ENCODE peak calls at places on chromosomes 6 and 20, in five cellular contexts. C, D, E, I and Q are unnamed samples.

GRCh38 chr6:84777888-84778287 is 13.5 kb upstream of the TBX18 start:
- DNase-seq in D (no peak), C (no peak), I (no peak), E (no peak), Q (no peak)

GRCh38 chr20:59033616-59034165 is 1.6 kb upstream of the ATP5F1E start:
- DNase-seq in C (no peak), I (no peak), D (no peak), E (no peak), Q (no peak)

GRCh38 chr6:81228912-81229540 is 523.5 kb downstream of the TENT5A start:
- DNase-seq in C (no peak), I (no peak), E (peak; percentile 62), D (no peak), Q (no peak)

GRCh38 chr20:64101731-64102621 is 5.4 kb downstream of the NPBWR2 start:
- DNase-seq in E (no peak), C (peak; percentile 33), D (no peak), I (no peak), Q (peak; percentile 76)

GRCh38 chr20:60804918-60805631 is 447.0 kb upstream of the CDH4 start:
- DNase-seq in I (no peak), C (no peak), E (no peak), D (no peak), Q (no peak)

GRCh38 chr6:33314943-33315752 is 1.3 kb upstream of the TAPBP start:
- DNase-seq in D (peak; percentile 54), C (peak; percentile 54), E (no peak), I (peak; percentile 58), Q (peak; percentile 82)

GRCh38 chr20:25319241-25320034 is 71.2 kb downstream of the ABHD12 start:
- DNase-seq in E (no peak), C (no peak), I (no peak), D (peak; percentile 3), Q (no peak)

GRCh38 chr6:154232013-154232920 is 124.3 kb downstream of the IPCEF1 start:
- DNase-seq in D (no peak), E (no peak), I (no peak), C (no peak), Q (no peak)

GRCh38 chr20:14775778-14776177 is 438.4 kb upstream of the FLRT3 start:
- DNase-seq in C (no peak), I (peak; percentile 26), E (no peak), D (no peak), Q (no peak)

GRCh38 chr20:57450419-57450818 is 59.2 kb downstream of the RBM38 start:
- DNase-seq in I (no peak), D (peak; percentile 36), E (no peak), C (peak; percentile 56), Q (peak; percentile 55)

GRCh38 chr6:118705799-118706481 is 54.5 kb upstream of the CEP85L start:
- DNase-seq in E (no peak), I (peak; percentile 28), C (no peak), D (no peak), Q (no peak)

GRCh38 chr6:160217073-160217472 is 41.5 kb downstream of the SLC22A2 start:
- DNase-seq in C (no peak), D (peak; percentile 27), E (no peak), I (no peak), Q (no peak)

GRCh38 chr6:11189865-11190624 is 42.4 kb downstream of the NEDD9 start:
- DNase-seq in E (no peak), C (no peak), I (no peak), D (no peak), Q (no peak)

GRCh38 chr6:78701407-78701806 is 165.9 kb upstream of the IRAK1BP1 start:
- DNase-seq in C (no peak), D (no peak), E (peak; percentile 6), I (no peak), Q (no peak)

GRCh38 chr6:26055670-26056582 is 31.3 kb upstream of the HFE start:
- DNase-seq in C (peak; percentile 88), D (peak; percentile 88), I (peak; percentile 91), E (peak; percentile 61), Q (peak; percentile 89)

GRCh38 chr6:906920-907319 is 214.0 kb upstream of the EXOC2 start:
- DNase-seq in E (no peak), C (no peak), D (no peak), I (no peak), Q (no peak)

GRCh38 chr6:47360388-47360787 is 50.7 kb upstream of the TNFRSF21 start:
- DNase-seq in I (no peak), E (no peak), C (no peak), D (no peak), Q (no peak)

GRCh38 chr20:48708116-48708515 is 119.7 kb downstream of the PREX1 start:
- DNase-seq in C (no peak), I (no peak), D (no peak), E (no peak), Q (no peak)

GRCh38 chr6:131206463-131207251 is 71.4 kb downstream of the AKAP7 start:
- DNase-seq in E (no peak), I (no peak), D (no peak), C (no peak), Q (no peak)

GRCh38 chr6:96852605-96853004 is 15.3 kb upstream of the GPR63 start:
- DNase-seq in E (no peak), I (no peak), C (no peak), D (no peak), Q (no peak)

GRCh38 chr20:60598528-60598927 is 640.3 kb downstream of the CDH26 start:
- DNase-seq in D (no peak), I (no peak), C (no peak), E (no peak), Q (no peak)

GRCh38 chr6:161254754-161255253 is 19.1 kb downstream of the AGPAT4 start:
- DNase-seq in I (peak; percentile 23), E (no peak), D (no peak), C (no peak), Q (peak; percentile 51)

GRCh38 chr6:105364243-105364642 is 38.6 kb downstream of the PREP start:
- DNase-seq in D (no peak), E (no peak), C (no peak), I (no peak), Q (no peak)

GRCh38 chr20:11216451-11217314 is 542.9 kb upstream of the JAG1 start:
- DNase-seq in D (no peak), C (no peak), E (no peak), I (no peak), Q (peak; percentile 58)

GRCh38 chr6:158328952-158329351 is 16.7 kb downstream of the TULP4 start:
- DNase-seq in C (no peak), I (no peak), D (no peak), E (no peak), Q (no peak)

GRCh38 chr6:158328446-158328845 is 16.2 kb downstream of the TULP4 start:
- DNase-seq in D (no peak), E (no peak), I (no peak), C (no peak), Q (no peak)

GRCh38 chr6:158329531-158329930 is 17.3 kb downstream of the TULP4 start:
- DNase-seq in D (no peak), I (no peak), E (no peak), C (no peak), Q (no peak)

GRCh38 chr6:158332237-158332636 is 20.0 kb downstream of the TULP4 start:
- DNase-seq in C (no peak), E (no peak), I (no peak), D (no peak), Q (no peak)

DNA sequence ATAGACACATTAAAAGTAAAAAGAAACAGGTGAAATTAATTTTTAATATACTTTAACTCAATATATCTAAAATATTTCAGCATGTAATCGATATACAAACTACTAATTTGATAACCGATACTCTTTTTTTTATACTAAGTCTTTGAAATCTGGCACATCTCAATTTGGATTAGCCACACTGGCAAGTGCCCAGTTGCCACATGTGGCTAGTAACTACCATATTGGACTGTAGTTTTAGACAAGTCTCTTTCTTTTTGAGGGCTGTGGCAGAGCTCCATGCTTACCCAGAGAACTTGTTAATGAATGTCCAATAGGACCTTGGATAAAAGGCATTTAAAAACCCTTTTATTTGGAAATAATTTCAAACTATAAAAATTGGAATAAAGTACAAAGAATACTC is 17.8 kb downstream of the TULP4 start:
- DNase-seq in I (no peak), C (no peak), D (no peak), E (no peak), Q (no peak)
- H3K27ac ChIP-seq in I (no peak overlapping the region), C (no peak overlapping the region), D (no peak overlapping the region), E (no peak overlapping the region), Q (no peak overlapping the region)

GRCh38 chr20:669573-669972 is 6.0 kb downstream of the SCRT2 start:
- DNase-seq in E (no peak), I (no peak), D (peak; percentile 28), C (no peak), Q (peak; percentile 54)
- H3K27ac ChIP-seq in E (no peak overlapping the region), I (no peak overlapping the region), D (peak overlapping the region; percentile 44), C (peak overlapping the region; percentile 82), Q (peak overlapping the region; percentile 16)

DNA sequence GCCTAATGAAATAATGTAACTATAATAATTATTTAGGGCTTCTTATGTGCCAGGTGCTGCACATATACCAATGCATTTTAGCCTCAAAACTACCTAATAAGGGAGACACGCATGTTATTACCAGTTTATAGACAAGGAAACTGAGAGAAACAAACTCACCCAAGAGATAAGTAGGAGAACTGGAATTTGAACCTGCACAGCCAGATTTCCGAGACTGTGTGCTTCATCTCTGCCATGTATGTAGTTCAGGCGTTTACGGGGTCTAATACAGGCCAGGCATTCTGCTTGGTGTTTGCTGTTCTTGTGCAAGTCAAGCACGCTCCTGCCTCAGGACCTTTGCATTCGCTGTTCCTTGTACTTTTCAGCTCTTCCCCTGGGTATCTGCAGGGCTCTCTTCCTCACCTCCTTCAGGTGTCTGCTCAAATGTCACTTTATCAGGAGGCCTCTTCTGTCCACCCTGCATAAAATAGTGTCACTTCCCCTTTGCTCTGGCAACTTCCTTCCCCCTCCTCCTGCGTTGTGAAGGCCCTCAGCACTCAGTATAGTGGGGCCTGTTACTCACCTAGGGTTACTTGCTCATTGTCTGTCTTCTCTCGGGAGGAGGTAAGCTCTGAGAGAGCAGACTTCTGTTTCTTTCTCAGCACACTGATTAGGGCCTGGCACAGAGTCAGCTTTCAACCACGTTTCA is 6.1 kb upstream of the NSFL1C start:
- DNase-seq in E (no peak), I (no peak), D (no peak), C (no peak), Q (no peak)
- H3K27ac ChIP-seq in E (no peak overlapping the region), I (no peak overlapping the region), D (no peak overlapping the region), C (no peak overlapping the region), Q (no peak overlapping the region)

GRCh38 chr6:19806971-19807396 is 30.2 kb upstream of the ID4 start:
- DNase-seq in I (no peak), D (no peak), E (no peak), C (no peak), Q (peak; percentile 62)

GRCh38 chr6:19812512-19813119 is 24.6 kb upstream of the ID4 start:
- DNase-seq in I (no peak), D (no peak), E (peak; percentile 26), C (no peak), Q (no peak)

GRCh38 chr6:19811397-19812079 is 25.6 kb upstream of the ID4 start:
- DNase-seq in I (no peak), D (no peak), E (no peak), C (no peak), Q (no peak)
- H3K27ac ChIP-seq in I (no peak overlapping the region), D (no peak overlapping the region), E (no peak overlapping the region), C (no peak overlapping the region), Q (no peak overlapping the region)

GRCh38 chr20:5150226-5151076 is 23.6 kb downstream of the CDS2 start:
- DNase-seq in D (no peak), C (no peak), E (no peak), I (no peak), Q (no peak)
- H3K27ac ChIP-seq in D (peak overlapping the region; percentile 19), C (peak overlapping the region; percentile 86), E (peak overlapping the region; percentile 21), I (no peak overlapping the region), Q (peak overlapping the region; percentile 72)

GRCh38 chr6:141463237-141463977 is 669.3 kb upstream of the GJE1 start:
- DNase-seq in E (no peak), C (no peak), D (peak; percentile 36), I (no peak), Q (no peak)
- H3K27ac ChIP-seq in E (no peak overlapping the region), C (peak overlapping the region; percentile 73), D (peak overlapping the region; percentile 40), I (no peak overlapping the region), Q (peak overlapping the region; percentile 48)